ENCODE peak calls at places on chromosomes 1 and 21, in six cellular contexts. One of them, this sample, is unnamed. For H3K9me3, the result is how much of the 10 kb centered on the place peaks cover.

GRCh38 chr1:1906185-1907097 is 8.6 kb upstream of the CALML6 start:
- DNase-seq in SK-N-SH: peak
- DNase-seq in HCT116: peak
- DNase-seq in hepatocyte: peak
- DNase-seq in endodermal cell: peak
- DNase-seq in heart left ventricle: peak
- DNase-seq in this sample: peak

GRCh38 chr1:212782422-212783154 is 9.0 kb downstream of the NSL1 start:
- DNase-seq in SK-N-SH: peak
- DNase-seq in HCT116: no peak
- DNase-seq in hepatocyte: peak
- DNase-seq in endodermal cell: no peak
- DNase-seq in heart left ventricle: no peak
- DNase-seq in this sample: no peak

GRCh38 chr1:27296773-27297214 is 25.2 kb upstream of the TMEM222 start:
- DNase-seq in SK-N-SH: peak
- DNase-seq in HCT116: peak
- DNase-seq in hepatocyte: peak
- DNase-seq in endodermal cell: peak
- DNase-seq in heart left ventricle: peak
- DNase-seq in this sample: peak

GRCh38 chr1:39500862-39501389 is 9.5 kb downstream of the BMP8A start:
- DNase-seq in SK-N-SH: no peak
- DNase-seq in HCT116: no peak
- DNase-seq in hepatocyte: no peak
- DNase-seq in endodermal cell: no peak
- DNase-seq in heart left ventricle: no peak
- DNase-seq in this sample: no peak

GRCh38 chr1:81635816-81636215 is 164.9 kb upstream of the ADGRL2 start:
- DNase-seq in SK-N-SH: no peak
- DNase-seq in HCT116: no peak
- DNase-seq in hepatocyte: peak
- DNase-seq in endodermal cell: no peak
- DNase-seq in heart left ventricle: no peak
- DNase-seq in this sample: no peak

GRCh38 chr1:40133839-40134238 is 27.3 kb upstream of the RLF start:
- DNase-seq in SK-N-SH: peak
- DNase-seq in HCT116: no peak
- DNase-seq in hepatocyte: no peak
- DNase-seq in endodermal cell: no peak
- DNase-seq in heart left ventricle: no peak
- DNase-seq in this sample: no peak

GRCh38 chr1:245216356-245217110 is 61.7 kb downstream of the KIF26B start:
- DNase-seq in SK-N-SH: no peak
- DNase-seq in HCT116: no peak
- DNase-seq in hepatocyte: no peak
- DNase-seq in endodermal cell: peak
- DNase-seq in heart left ventricle: no peak
- DNase-seq in this sample: no peak

GRCh38 chr1:189429610-189430009 is 1048.1 kb downstream of the BRINP3 start:
- DNase-seq in SK-N-SH: peak
- DNase-seq in HCT116: peak
- DNase-seq in hepatocyte: peak
- DNase-seq in endodermal cell: peak
- DNase-seq in heart left ventricle: no peak
- DNase-seq in this sample: no peak

GRCh38 chr1:155694167-155694566 is 5.3 kb downstream of the DAP3 start:
- DNase-seq in SK-N-SH: no peak
- DNase-seq in HCT116: no peak
- DNase-seq in hepatocyte: no peak
- DNase-seq in endodermal cell: no peak
- DNase-seq in heart left ventricle: no peak
- DNase-seq in this sample: no peak

GRCh38 chr1:94236630-94237290 is 624 bp downstream of the ARHGAP29 start:
- DNase-seq in SK-N-SH: no peak
- DNase-seq in HCT116: no peak
- DNase-seq in hepatocyte: peak
- DNase-seq in endodermal cell: peak
- DNase-seq in heart left ventricle: peak
- DNase-seq in this sample: no peak

GRCh38 chr1:119729044-119729443 is 17.3 kb downstream of the PHGDH start:
- DNase-seq in SK-N-SH: no peak
- DNase-seq in HCT116: no peak
- DNase-seq in hepatocyte: no peak
- DNase-seq in endodermal cell: no peak
- DNase-seq in heart left ventricle: no peak
- DNase-seq in this sample: no peak

GRCh38 chr1:165053273-165053835 is 303.2 kb downstream of the LMX1A start:
- DNase-seq in SK-N-SH: no peak
- DNase-seq in HCT116: no peak
- DNase-seq in hepatocyte: no peak
- DNase-seq in endodermal cell: peak
- DNase-seq in heart left ventricle: no peak
- DNase-seq in this sample: no peak

GRCh38 chr21:45270306-45270821 is 17.3 kb downstream of the POFUT2 start:
- DNase-seq in SK-N-SH: no peak
- DNase-seq in HCT116: no peak
- DNase-seq in hepatocyte: no peak
- DNase-seq in endodermal cell: peak
- DNase-seq in heart left ventricle: no peak
- DNase-seq in this sample: no peak

GRCh38 chr21:45266518-45267389 is 20.9 kb downstream of the POFUT2 start:
- DNase-seq in SK-N-SH: no peak
- DNase-seq in HCT116: no peak
- DNase-seq in hepatocyte: no peak
- DNase-seq in endodermal cell: peak
- DNase-seq in heart left ventricle: no peak
- DNase-seq in this sample: no peak

GRCh38 chr21:45267390-45267760 is 20.3 kb downstream of the POFUT2 start:
- DNase-seq in SK-N-SH: no peak
- DNase-seq in HCT116: no peak
- DNase-seq in hepatocyte: no peak
- DNase-seq in endodermal cell: peak
- DNase-seq in heart left ventricle: no peak
- DNase-seq in this sample: no peak

GRCh38 chr21:45265721-45266517 is 21.8 kb downstream of the POFUT2 start:
- DNase-seq in SK-N-SH: no peak
- DNase-seq in HCT116: no peak
- DNase-seq in hepatocyte: no peak
- DNase-seq in endodermal cell: peak
- DNase-seq in heart left ventricle: no peak
- DNase-seq in this sample: no peak

DNA sequence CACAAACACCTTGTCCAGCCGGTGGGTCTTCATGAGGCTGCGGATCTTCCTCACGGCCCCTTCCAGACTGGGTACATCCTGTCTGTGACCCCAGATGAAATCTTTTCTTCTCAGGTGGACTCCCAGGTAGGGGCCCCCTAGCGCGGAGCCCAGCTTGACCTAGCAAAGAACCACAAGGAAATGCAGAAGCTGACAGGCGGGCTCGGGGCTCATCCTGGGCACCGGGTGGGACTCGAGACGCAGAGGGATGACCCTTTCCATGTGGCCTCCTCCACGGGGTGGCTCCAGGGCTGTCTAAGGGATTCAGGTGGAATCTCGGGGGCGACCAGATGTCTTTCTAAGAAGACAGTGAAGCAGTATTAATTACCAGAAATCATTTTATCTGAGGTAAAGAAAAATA is 17.8 kb downstream of the POFUT2 start:
- DNase-seq in SK-N-SH: no peak
- DNase-seq in HCT116: no peak
- DNase-seq in hepatocyte: no peak
- DNase-seq in endodermal cell: peak
- DNase-seq in heart left ventricle: no peak
- DNase-seq in this sample: no peak
- H3K9me3 ChIP-seq in SK-N-SH: under half
- H3K9me3 ChIP-seq in HCT116: under half
- H3K9me3 ChIP-seq in hepatocyte: under half
- H3K9me3 ChIP-seq in endodermal cell: half or more
- H3K9me3 ChIP-seq in heart left ventricle: under half
- H3K9me3 ChIP-seq in this sample: under half

GRCh38 chr1:113929750-113930498 is 800 bp downstream of the HIPK1 start:
- DNase-seq in SK-N-SH: no peak
- DNase-seq in HCT116: no peak
- DNase-seq in hepatocyte: peak
- DNase-seq in endodermal cell: no peak
- DNase-seq in heart left ventricle: peak
- DNase-seq in this sample: peak
- H3K9me3 ChIP-seq in SK-N-SH: under half
- H3K9me3 ChIP-seq in HCT116: under half
- H3K9me3 ChIP-seq in hepatocyte: under half
- H3K9me3 ChIP-seq in endodermal cell: under half
- H3K9me3 ChIP-seq in heart left ventricle: under half
- H3K9me3 ChIP-seq in this sample: under half

GRCh38 chr1:147080013-147080661 is 92.1 kb downstream of the PRKAB2 start:
- DNase-seq in SK-N-SH: peak
- DNase-seq in HCT116: no peak
- DNase-seq in hepatocyte: no peak
- DNase-seq in endodermal cell: no peak
- DNase-seq in heart left ventricle: no peak
- DNase-seq in this sample: no peak

GRCh38 chr1:147080671-147081394 is 91.4 kb downstream of the PRKAB2 start:
- DNase-seq in SK-N-SH: no peak
- DNase-seq in HCT116: no peak
- DNase-seq in hepatocyte: no peak
- DNase-seq in endodermal cell: peak
- DNase-seq in heart left ventricle: no peak
- DNase-seq in this sample: no peak

GRCh38 chr1:147086129-147086528 is 86.1 kb downstream of the PRKAB2 start:
- DNase-seq in SK-N-SH: no peak
- DNase-seq in HCT116: no peak
- DNase-seq in hepatocyte: no peak
- DNase-seq in endodermal cell: no peak
- DNase-seq in heart left ventricle: no peak
- DNase-seq in this sample: no peak

GRCh38 chr1:147083919-147084272 is 88.4 kb downstream of the PRKAB2 start:
- DNase-seq in SK-N-SH: peak
- DNase-seq in HCT116: no peak
- DNase-seq in hepatocyte: no peak
- DNase-seq in endodermal cell: no peak
- DNase-seq in heart left ventricle: no peak
- DNase-seq in this sample: no peak

DNA sequence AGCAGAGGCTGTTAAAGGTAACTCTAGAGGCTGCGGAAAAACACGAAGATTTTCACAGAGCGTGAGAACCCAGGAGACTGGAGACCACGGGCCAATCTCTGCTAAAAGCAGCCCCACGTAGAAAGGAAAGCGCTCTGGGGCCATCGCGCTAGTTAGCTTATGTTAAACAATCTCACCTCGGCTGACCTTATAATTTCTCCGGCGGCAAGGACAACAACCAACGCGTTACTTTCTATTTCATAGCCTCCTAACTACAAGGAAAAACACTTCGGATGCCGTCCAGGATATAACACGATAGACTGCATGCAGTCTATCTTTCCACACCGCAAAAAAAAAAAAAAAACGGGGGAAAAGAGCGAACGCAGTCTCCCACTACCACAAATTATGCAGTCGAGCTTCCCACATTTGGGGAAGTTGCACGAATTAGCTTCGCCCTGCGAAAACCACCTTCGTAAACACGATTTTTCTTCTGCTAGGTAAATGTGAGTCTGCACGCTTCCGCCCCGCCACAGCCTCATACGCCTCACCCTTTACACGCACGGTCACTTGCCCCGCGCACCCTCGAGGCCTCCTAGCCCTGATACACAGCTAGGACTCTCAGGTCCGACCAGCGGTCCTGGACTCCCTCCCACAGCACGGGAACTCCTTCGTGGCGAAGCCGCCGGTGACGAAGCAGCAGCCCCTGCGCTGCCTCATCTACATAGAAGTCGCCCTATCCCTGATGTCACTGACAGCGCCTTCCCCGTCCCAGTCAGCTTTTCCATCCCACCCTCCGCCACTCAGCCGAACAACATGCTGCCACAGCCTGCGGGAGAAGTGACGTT is 87.8 kb downstream of the PRKAB2 start:
- DNase-seq in SK-N-SH: peak
- DNase-seq in HCT116: no peak
- DNase-seq in hepatocyte: peak
- DNase-seq in endodermal cell: peak
- DNase-seq in heart left ventricle: peak
- DNase-seq in this sample: peak
- H3K9me3 ChIP-seq in SK-N-SH: under half
- H3K9me3 ChIP-seq in HCT116: under half
- H3K9me3 ChIP-seq in hepatocyte: under half
- H3K9me3 ChIP-seq in endodermal cell: under half
- H3K9me3 ChIP-seq in heart left ventricle: under half
- H3K9me3 ChIP-seq in this sample: under half

GRCh38 chr1:246513619-246514343 is 6.7 kb upstream of the SMYD3 start:
- DNase-seq in SK-N-SH: no peak
- DNase-seq in HCT116: no peak
- DNase-seq in hepatocyte: no peak
- DNase-seq in endodermal cell: peak
- DNase-seq in heart left ventricle: no peak
- DNase-seq in this sample: no peak
- H3K9me3 ChIP-seq in SK-N-SH: under half
- H3K9me3 ChIP-seq in HCT116: under half
- H3K9me3 ChIP-seq in hepatocyte: under half
- H3K9me3 ChIP-seq in endodermal cell: under half
- H3K9me3 ChIP-seq in heart left ventricle: under half
- H3K9me3 ChIP-seq in this sample: under half

DNA sequence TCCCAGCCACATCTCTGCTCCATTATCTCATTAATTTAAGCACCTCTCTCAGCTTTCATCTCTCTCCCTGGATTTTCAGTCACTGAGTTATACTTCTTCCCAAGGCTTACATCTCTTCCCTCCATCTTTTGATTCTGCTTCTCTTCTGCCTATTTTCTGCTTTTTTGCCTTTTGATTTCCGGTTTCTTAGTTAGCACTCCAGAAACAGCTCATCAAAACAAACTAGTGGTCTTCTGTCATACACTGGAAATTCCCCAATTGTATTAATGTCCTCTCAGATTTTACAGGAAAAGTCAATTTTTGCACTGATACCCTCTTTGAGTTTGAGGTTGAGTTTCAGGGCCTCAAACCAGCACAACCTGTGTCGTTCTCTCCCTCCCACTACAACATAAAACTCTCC is 1.5 kb downstream of the LCE3E start:
- DNase-seq in SK-N-SH: no peak
- DNase-seq in HCT116: no peak
- DNase-seq in hepatocyte: no peak
- DNase-seq in endodermal cell: no peak
- DNase-seq in heart left ventricle: no peak
- DNase-seq in this sample: no peak
- H3K9me3 ChIP-seq in SK-N-SH: under half
- H3K9me3 ChIP-seq in HCT116: under half
- H3K9me3 ChIP-seq in hepatocyte: under half
- H3K9me3 ChIP-seq in endodermal cell: half or more
- H3K9me3 ChIP-seq in heart left ventricle: under half
- H3K9me3 ChIP-seq in this sample: under half

DNA sequence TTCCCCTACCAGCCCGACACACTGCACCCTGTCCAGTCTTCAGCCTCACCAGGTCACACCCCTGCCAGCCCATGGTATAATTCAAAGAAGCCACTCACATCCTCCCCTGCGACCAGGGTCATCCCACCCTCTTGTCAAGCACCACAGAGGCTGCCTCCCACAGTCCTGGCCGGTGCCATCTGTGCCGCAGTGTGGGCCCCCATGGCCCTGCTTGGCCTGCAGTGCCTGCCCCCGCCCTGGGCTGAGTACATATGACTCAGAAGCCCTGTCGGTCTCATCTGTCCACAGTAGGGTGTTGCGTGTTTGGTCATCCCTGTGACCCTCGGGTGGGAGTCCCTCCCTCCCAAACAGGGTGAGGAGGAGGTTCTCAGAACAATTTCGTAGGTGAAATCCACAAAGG is 190.8 kb upstream of the AJAP1 start:
- DNase-seq in SK-N-SH: no peak
- DNase-seq in HCT116: no peak
- DNase-seq in hepatocyte: no peak
- DNase-seq in endodermal cell: peak
- DNase-seq in heart left ventricle: no peak
- DNase-seq in this sample: no peak
- H3K9me3 ChIP-seq in SK-N-SH: under half
- H3K9me3 ChIP-seq in HCT116: under half
- H3K9me3 ChIP-seq in hepatocyte: under half
- H3K9me3 ChIP-seq in endodermal cell: under half
- H3K9me3 ChIP-seq in heart left ventricle: under half
- H3K9me3 ChIP-seq in this sample: under half

This sample was measured in T-helper 17 cell.